ENCODE peak calls at places on chromosome 6, in seven cellular contexts. W, F, K, T, N, O and Y are unnamed samples.

GRCh38 chr6:42306439-42307140 is 88.9 kb upstream of the MRPS10 start:
- DNase-seq in W (no peak), F (no peak), K (no peak), T (no peak), N (no peak), O (no peak), Y (no peak)

GRCh38 chr6:150685860-150686259 is 86.2 kb downstream of the PLEKHG1 start:
- DNase-seq in W (peak), F (peak), K (peak), T (peak), N (peak), O (peak), Y (no peak)

GRCh38 chr6:148431840-148432239 is 89.2 kb downstream of the SASH1 start:
- DNase-seq in W (no peak), F (no peak), K (no peak), T (no peak), N (no peak), O (no peak), Y (no peak)

GRCh38 chr6:136643850-136644596 is 93.8 kb upstream of the MAP7 start:
- DNase-seq in W (peak), F (peak), K (peak), T (peak), N (peak), O (peak), Y (peak)

GRCh38 chr6:29723666-29724588 is 693 bp downstream of the HLA-F start:
- DNase-seq in W (peak), F (peak), K (peak), T (no peak), N (peak), O (no peak), Y (no peak)

GRCh38 chr6:30200551-30201281 is 12.5 kb downstream of the TRIM26 start:
- DNase-seq in W (no peak), F (no peak), K (no peak), T (no peak), N (no peak), O (no peak), Y (no peak)

GRCh38 chr6:124400600-124400999 is 561.6 kb upstream of the RNF217 start:
- DNase-seq in W (no peak), F (no peak), K (no peak), T (no peak), N (no peak), O (no peak), Y (no peak)

GRCh38 chr6:89488438-89488837 is 55.5 kb downstream of the ANKRD6 start:
- DNase-seq in W (no peak), F (no peak), K (no peak), T (no peak), N (no peak), O (no peak), Y (no peak)

GRCh38 chr6:156971153-156971882 is 194.1 kb downstream of the ARID1B start:
- DNase-seq in W (no peak), F (no peak), K (no peak), T (no peak), N (no peak), O (no peak), Y (no peak)

GRCh38 chr6:128303870-128304269 is 216.5 kb downstream of the PTPRK start:
- DNase-seq in W (no peak), F (no peak), K (no peak), T (no peak), N (no peak), O (no peak), Y (no peak)

GRCh38 chr6:50272611-50273010 is 222.9 kb upstream of the DEFB112 start:
- DNase-seq in W (no peak), F (no peak), K (no peak), T (no peak), N (no peak), O (no peak), Y (no peak)

GRCh38 chr6:90468080-90468479 is 118.8 kb downstream of the MAP3K7 start:
- DNase-seq in W (no peak), F (no peak), K (no peak), T (no peak), N (no peak), O (no peak), Y (no peak)

GRCh38 chr6:12261502-12261901 is 28.7 kb upstream of the EDN1 start:
- DNase-seq in W (no peak), F (peak), K (no peak), T (no peak), N (no peak), O (no peak), Y (no peak)

GRCh38 chr6:44704240-44705150 is 317.0 kb downstream of the CDC5L start:
- DNase-seq in W (no peak), F (no peak), K (no peak), T (no peak), N (no peak), O (no peak), Y (no peak)

GRCh38 chr6:116535109-116535508 is 10.4 kb downstream of the TRAPPC3L start:
- DNase-seq in W (no peak), F (no peak), K (no peak), T (no peak), N (no peak), O (no peak), Y (no peak)

GRCh38 chr6:85679445-85680123 is 36.9 kb upstream of the SYNCRIP start:
- DNase-seq in W (no peak), F (no peak), K (no peak), T (no peak), N (no peak), O (no peak), Y (no peak)

GRCh38 chr6:119207973-119208725 is 129.7 kb upstream of the FAM184A start:
- DNase-seq in W (no peak), F (no peak), K (no peak), T (no peak), N (no peak), O (peak), Y (no peak)

GRCh38 chr6:81938991-81939773 is 186.7 kb upstream of the TENT5A start:
- DNase-seq in W (peak), F (no peak), K (no peak), T (no peak), N (peak), O (peak), Y (no peak)

GRCh38 chr6:134431306-134431919 is 113.5 kb upstream of the SGK1 start:
- DNase-seq in W (no peak), F (no peak), K (no peak), T (no peak), N (no peak), O (no peak), Y (no peak)

GRCh38 chr6:43981363-43981990 is 145.8 kb downstream of the MRPL14 start:
- DNase-seq in W (no peak), F (no peak), K (no peak), T (no peak), N (no peak), O (no peak), Y (no peak)

GRCh38 chr6:96450082-96450759 is 71.4 kb upstream of the UFL1 start:
- DNase-seq in W (no peak), F (peak), K (no peak), T (no peak), N (no peak), O (no peak), Y (no peak)

GRCh38 chr6:118252474-118252873 is 295.6 kb upstream of the PLN start:
- DNase-seq in W (no peak), F (no peak), K (no peak), T (no peak), N (no peak), O (no peak), Y (no peak)

GRCh38 chr6:40348591-40348990 is 238.6 kb downstream of the LRFN2 start:
- DNase-seq in W (no peak), F (no peak), K (no peak), T (no peak), N (no peak), O (no peak), Y (no peak)

GRCh38 chr6:141077355-141078333 is 1055.1 kb upstream of the GJE1 start:
- DNase-seq in W (no peak), F (no peak), K (no peak), T (no peak), N (peak), O (peak), Y (no peak)

GRCh38 chr6:46510656-46511055 is 19.4 kb upstream of the RCAN2 start:
- DNase-seq in W (no peak), F (no peak), K (no peak), T (no peak), N (no peak), O (no peak), Y (no peak)

GRCh38 chr6:107690864-107691661 is 133.1 kb downstream of the SCML4 start:
- DNase-seq in W (no peak), F (no peak), K (no peak), T (no peak), N (peak), O (no peak), Y (no peak)

GRCh38 chr6:116371384-116372209 is 850 bp downstream of the DSE start:
- DNase-seq in W (peak), F (peak), K (peak), T (no peak), N (peak), O (peak), Y (no peak)

GRCh38 chr6:127990081-127990480 is 89.2 kb upstream of the THEMIS start:
- DNase-seq in W (no peak), F (no peak), K (no peak), T (no peak), N (no peak), O (no peak), Y (no peak)

GRCh38 chr6:131107166-131107565 is 28.1 kb upstream of the AKAP7 start:
- DNase-seq in W (peak), F (no peak), K (no peak), T (no peak), N (no peak), O (no peak), Y (no peak)

GRCh38 chr6:43268348-43268685 is 25.0 kb downstream of the TTBK1 start:
- DNase-seq in W (no peak), F (no peak), K (no peak), T (no peak), N (no peak), O (no peak), Y (no peak)

GRCh38 chr6:122792796-122793195 is 3.7 kb downstream of the SMPDL3A start:
- DNase-seq in W (no peak), F (no peak), K (no peak), T (no peak), N (no peak), O (no peak), Y (no peak)

GRCh38 chr6:68169922-68170321 is 465.2 kb upstream of the ADGRB3 start:
- DNase-seq in W (no peak), F (no peak), K (no peak), T (no peak), N (no peak), O (no peak), Y (no peak)

GRCh38 chr6:124743420-124743819 is 218.8 kb upstream of the RNF217 start:
- DNase-seq in W (no peak), F (no peak), K (no peak), T (no peak), N (no peak), O (no peak), Y (no peak)

GRCh38 chr6:31791324-31792089 is 4.0 kb downstream of the VARS1 start:
- DNase-seq in W (peak), F (no peak), K (no peak), T (no peak), N (peak), O (no peak), Y (no peak)

DNA sequence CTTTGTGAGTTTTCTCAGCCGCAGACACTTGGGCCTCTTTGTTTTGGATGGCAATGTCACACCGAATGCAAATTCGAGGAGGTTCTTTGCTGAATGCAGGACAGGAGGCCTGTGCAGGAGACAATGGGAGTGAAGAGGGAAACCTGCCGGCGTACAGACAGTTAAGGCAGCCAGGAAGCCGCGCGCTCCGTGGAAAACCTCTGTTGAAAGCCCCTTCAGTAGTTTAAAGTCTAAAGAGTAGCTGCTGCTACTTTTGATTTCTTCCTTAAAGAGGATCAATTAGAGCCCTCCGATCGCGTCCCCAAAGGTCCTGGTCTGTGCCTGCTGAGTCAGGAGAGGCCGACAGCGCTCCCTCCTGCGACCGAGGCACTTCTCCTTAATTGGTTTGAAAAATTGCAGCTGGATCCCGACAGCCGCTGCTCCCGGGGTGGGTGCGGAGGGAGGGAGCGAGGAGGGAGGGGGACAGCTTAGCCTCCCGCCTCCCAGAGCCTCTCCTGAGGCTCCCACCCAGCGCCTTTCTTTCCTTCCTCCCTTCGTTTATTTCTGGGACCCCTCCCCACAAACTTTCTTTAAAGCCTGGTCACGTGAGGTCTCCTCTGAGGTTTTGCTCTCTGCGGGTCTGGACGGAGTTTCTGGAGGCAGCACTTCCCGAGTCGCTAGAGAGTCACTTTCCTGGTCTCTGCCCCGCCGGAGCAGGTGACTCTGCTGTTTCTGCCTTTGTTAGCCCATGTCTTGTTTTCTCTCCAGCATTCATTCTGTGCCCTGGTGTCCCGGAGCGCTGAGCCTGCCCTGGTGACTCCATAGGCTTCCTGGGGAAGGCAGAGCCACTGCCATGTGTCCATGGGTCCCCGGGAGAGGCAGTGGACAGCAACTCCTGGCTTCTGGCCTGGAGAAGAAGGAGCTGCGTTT is 22.3 kb upstream of the RPP40 start:
- DNase-seq in W (peak), F (peak), K (peak), T (no peak), N (peak), O (no peak), Y (no peak)
- TF ChIP-seq POLR2AphosphoS5 in W (no peak), F (peak), K (peak), T (no peak), N (peak), O (no peak), Y (no peak)

GRCh38 chr6:109381747-109382575 is at the start of gene CD164:
- DNase-seq in W (peak), F (peak), K (peak), T (peak), N (peak), O (peak), Y (no peak)

GRCh38 chr6:109382576-109383437 is 540 bp upstream of the CD164 start:
- DNase-seq in W (peak), F (peak), K (peak), T (peak), N (peak), O (peak), Y (peak)

GRCh38 chr6:109381007-109381746 is 1.1 kb downstream of the CD164 start:
- DNase-seq in W (peak), F (no peak), K (no peak), T (no peak), N (peak), O (no peak), Y (no peak)

GRCh38 chr6:109383438-109383940 is 1.2 kb upstream of the CD164 start:
- DNase-seq in W (no peak), F (no peak), K (no peak), T (no peak), N (no peak), O (no peak), Y (no peak)

DNA sequence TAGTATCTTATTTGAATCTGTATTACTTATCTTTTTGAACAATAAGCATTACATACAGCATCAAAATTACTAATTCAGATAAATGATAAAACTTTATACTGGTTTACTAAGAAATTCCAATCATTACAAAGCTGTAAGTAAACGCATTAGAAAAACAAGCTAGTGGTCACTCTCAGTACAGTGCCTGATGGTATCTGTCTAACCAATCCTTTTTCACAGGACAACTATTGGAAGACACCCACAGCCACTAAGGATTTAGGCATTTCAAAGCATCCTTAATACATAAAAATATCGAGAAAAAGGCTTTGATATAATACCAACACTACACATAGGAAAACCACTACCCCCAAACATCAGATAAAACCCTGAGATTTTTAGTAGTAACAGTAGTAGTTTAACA is 2.6 kb downstream of the CD164 start:
- DNase-seq in W (no peak), F (no peak), K (no peak), T (no peak), N (no peak), O (no peak), Y (no peak)
- H3K27ac ChIP-seq in W (no peak), F (peak), K (peak), T (peak), N (no peak), O (no peak), Y (no peak)

DNA sequence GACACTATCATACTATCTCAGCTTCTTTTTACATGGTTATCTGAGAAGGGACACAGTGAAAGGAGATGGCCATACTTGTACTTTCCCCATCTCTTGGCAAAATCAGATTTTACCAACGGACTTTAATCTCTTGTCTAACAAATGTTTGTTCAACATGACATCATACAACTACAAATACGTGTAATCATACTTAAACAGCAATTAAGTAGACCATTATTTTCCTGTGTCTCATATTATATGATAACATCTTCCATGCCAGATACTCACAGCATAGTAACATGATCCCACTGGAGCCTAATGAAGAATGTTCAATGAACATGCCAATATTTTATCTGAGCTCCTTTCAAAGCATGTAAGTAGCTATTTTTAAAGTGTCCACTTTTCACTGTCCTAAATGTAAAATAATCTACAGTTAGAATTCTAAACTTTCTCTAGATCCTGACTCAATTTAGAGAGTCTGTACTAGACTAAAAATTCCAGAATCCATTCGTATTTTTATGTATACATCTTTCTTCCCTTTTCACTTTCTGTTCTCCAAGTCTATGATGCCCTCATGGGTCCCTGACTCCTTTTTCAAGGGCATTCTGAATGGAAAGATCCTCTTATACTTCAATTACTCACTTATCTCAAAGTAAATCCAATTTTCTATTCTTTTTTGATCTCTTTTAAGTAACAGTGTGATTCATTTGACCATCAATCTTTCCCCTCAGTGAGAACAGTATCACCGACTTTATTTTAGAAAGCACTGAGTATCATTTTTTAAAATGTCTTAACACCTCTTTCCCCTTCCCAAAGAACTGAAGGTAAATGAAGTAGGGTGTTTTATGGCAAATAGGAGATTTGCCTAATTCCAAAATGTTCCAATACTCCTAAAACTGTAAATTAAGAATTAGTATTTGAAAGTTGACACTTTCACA is 133.5 kb downstream of the CDK19 start:
- DNase-seq in W (no peak), F (no peak), K (no peak), T (no peak), N (no peak), O (no peak), Y (no peak)
- TF ChIP-seq POLR2AphosphoS5 in W (no peak), F (no peak), K (no peak), T (no peak), N (no peak), O (no peak), Y (no peak)

GRCh38 chr6:114007451-114007953 is 36.6 kb upstream of the HDAC2 start:
- DNase-seq in W (no peak), F (no peak), K (no peak), T (no peak), N (peak), O (no peak), Y (no peak)
- H3K27ac ChIP-seq in W (peak), F (no peak), K (no peak), T (no peak), N (peak), O (no peak), Y (no peak)

GRCh38 chr6:37134622-37135191 is 35.2 kb upstream of the PIM1 start:
- DNase-seq in W (peak), F (peak), K (no peak), T (peak), N (no peak), O (peak), Y (no peak)
- TF ChIP-seq POLR2AphosphoS5 in W (peak), F (peak), K (no peak), T (no peak), N (peak), O (peak), Y (no peak)

GRCh38 chr6:27812078-27812804 is 100.0 kb downstream of the OR2B2 start:
- DNase-seq in W (no peak), F (no peak), K (no peak), T (no peak), N (no peak), O (no peak), Y (no peak)
- H3K27ac ChIP-seq in W (no peak), F (peak), K (no peak), T (peak), N (peak), O (peak), Y (peak)

GRCh38 chr6:63527658-63528514 is 44.4 kb upstream of the LOC128125822 start:
- DNase-seq in W (peak), F (peak), K (no peak), T (peak), N (no peak), O (peak), Y (no peak)
- TF ChIP-seq POLR2AphosphoS5 in W (no peak), F (peak), K (no peak), T (no peak), N (no peak), O (peak), Y (no peak)

DNA sequence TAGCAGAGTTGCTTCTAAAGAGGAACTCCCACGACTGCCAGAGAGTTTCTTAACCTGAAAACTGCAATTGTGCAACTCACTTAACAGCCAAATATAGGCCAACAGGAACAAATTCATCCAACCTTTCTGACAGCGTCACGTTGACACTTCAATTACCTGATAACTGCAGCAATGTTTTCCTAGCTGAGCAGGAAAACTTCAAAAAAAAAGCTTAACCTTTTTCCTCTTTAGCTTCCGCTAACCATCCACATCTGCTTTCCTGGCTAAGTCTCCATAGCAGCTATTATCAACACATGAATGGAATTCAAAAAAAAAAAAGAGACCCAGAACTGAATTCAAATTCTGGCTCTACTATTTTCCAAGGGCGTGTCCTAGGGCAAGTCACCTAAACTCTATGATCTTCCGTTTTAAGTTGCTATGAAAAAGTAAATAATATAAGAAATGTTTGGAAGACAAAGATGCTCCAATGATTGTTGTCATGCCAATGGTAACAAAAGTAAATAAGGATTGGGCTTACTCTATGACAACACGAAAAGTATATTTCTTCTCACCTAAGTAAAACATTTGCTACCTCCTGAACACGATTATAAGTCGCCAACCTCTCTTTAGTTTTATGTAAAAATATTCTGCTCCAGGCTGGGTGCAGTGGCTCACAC is 524.6 kb upstream of the JARID2 start:
- DNase-seq in W (no peak), F (no peak), K (no peak), T (no peak), N (no peak), O (no peak), Y (no peak)
- H3K27ac ChIP-seq in W (no peak), F (no peak), K (peak), T (no peak), N (no peak), O (no peak), Y (no peak)